ENCODE peak calls at places on chromosomes 16 and 17, in four cellular contexts. J, F, A and P are unnamed samples.
A peak's percentile ranks its signal among the peaks of the same experiment; 100 is the strongest.

GRCh38 chr16:3659200-3659599 is 4.7 kb downstream of the DNASE1 start:
- DNase-seq in A (no peak), J (no peak), F (no peak), P (no peak)

GRCh38 chr17:21351366-21352065 is 24.6 kb upstream of the KCNJ12 start:
- DNase-seq in A (no peak), J (no peak), F (peak; percentile 64), P (no peak)

GRCh38 chr16:79998143-79998542 is 397.6 kb upstream of the MAF start:
- DNase-seq in J (no peak), F (no peak), A (no peak), P (no peak)

GRCh38 chr17:28274591-28275265 is 44.3 kb upstream of the TMEM97 start:
- DNase-seq in F (no peak), J (no peak), A (no peak), P (no peak)

GRCh38 chr16:47873434-47873833 is 282.4 kb downstream of the ABCC12 start:
- DNase-seq in A (no peak), F (no peak), J (no peak), P (no peak)

GRCh38 chr16:15770512-15770911 is 86.3 kb downstream of the MYH11 start:
- DNase-seq in J (no peak), A (no peak), F (peak; percentile 57), P (no peak)

GRCh38 chr17:76428511-76428910 is 24.4 kb downstream of the UBE2O start:
- DNase-seq in F (no peak), A (no peak), J (no peak), P (no peak)

GRCh38 chr16:72612271-72612670 is 435.7 kb downstream of the ZFHX3 start:
- DNase-seq in F (no peak), A (no peak), J (no peak), P (no peak)

GRCh38 chr16:10197003-10197402 is 14.8 kb upstream of the GRIN2A start:
- DNase-seq in A (no peak), J (no peak), F (no peak), P (no peak)

DNA sequence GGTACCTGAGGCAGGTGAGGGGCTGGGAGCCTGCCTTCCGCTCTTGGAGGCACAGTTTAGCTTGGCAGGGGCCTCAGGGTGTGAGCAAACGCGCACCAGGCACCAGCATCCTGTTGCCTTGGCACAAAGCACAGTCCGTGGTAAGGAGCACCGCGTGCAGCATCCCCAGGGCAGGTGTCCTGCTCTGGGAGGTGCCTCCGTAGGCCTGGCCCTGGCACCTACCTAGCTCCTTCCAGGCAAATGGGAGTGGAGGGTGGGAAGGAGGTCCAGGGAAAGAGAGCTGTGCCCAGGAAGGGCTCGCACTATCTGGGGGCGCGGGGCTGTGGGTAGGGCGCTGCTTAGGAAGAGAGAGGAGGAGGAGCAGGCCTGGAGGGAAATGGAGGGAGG is 3.1 kb upstream of the GSE1 start:
- DNase-seq in A (no peak), J (no peak), F (no peak), P (no peak)
- H3K4me1 ChIP-seq in A (peaks cover 60% of the 10 kb centered on the region), J (peaks cover 24% of the 10 kb centered on the region), F (no peaks in the 10 kb centered on the region), P (peaks cover 32% of the 10 kb centered on the region)

DNA sequence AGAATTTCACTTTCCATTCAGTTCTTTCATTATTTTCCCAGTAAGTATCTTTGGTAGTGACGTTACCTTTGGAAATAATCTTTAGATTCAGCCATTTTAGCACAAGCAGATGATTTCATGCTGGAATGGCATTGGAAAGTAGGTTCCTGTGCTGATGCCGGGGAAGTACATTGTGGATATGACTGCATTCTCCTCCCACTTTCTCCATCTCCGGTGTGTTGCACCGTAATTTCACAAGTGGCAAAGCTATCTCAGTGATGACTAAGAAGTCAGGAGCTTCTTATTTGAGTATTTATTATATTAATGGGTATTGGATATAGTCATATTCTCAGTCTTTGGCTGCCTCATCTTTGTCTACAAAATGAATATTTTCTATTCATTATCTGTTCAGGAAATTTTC is 69.8 kb downstream of the MRTFB start:
- DNase-seq in A (no peak), J (no peak), F (no peak), P (no peak)
- H3K4me3 ChIP-seq in A (no peak overlapping the region), J (no peak overlapping the region), F (no peak overlapping the region), P (no peak overlapping the region)

GRCh38 chr17:39703913-39704312 is 4.0 kb downstream of the ERBB2 start:
- DNase-seq in F (no peak), J (no peak), A (no peak), P (no peak)
- H3K4me1 ChIP-seq in F (no peaks in the 10 kb centered on the region), J (peaks cover 16% of the 10 kb centered on the region), A (peaks cover 10% of the 10 kb centered on the region), P (peaks cover 3% of the 10 kb centered on the region)

GRCh38 chr16:11667221-11667823 is 933 bp upstream of the SNN start:
- DNase-seq in J (no peak), F (no peak), A (no peak), P (no peak)

GRCh38 chr16:11666108-11667055 is 1.9 kb upstream of the SNN start:
- DNase-seq in A (no peak), J (no peak), F (no peak), P (no peak)

GRCh38 chr16:11667824-11668589 is at the start of gene SNN:
- DNase-seq in F (peak; percentile 95), J (peak; percentile 82), A (peak; percentile 85), P (peak; percentile 91)

GRCh38 chr16:11662582-11662981 is 5.7 kb upstream of the SNN start:
- DNase-seq in A (no peak), F (no peak), J (no peak), P (no peak)

DNA sequence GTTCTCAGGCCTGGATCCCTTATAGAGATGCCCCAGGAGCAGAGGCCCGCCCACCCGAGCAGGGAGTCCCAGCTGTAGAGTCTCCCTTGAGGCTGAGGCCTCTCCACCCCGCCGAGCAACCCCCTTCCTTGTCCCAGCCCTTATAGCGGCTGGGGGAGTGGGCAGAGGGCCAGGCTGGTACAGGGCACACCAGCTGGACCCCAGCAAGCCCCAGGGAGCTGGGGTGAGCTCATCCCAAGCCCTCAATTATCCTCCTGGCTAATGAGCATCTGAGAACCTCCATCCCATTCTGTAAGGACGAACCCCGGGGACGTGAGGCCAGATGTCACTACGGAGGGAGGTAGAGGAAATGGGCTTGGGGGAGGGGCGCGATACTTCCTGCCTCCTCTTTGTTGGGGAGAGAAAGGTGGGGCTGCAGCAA is 3.2 kb upstream of the SNN start:
- DNase-seq in J (peak; percentile 59), F (no peak), A (no peak), P (no peak)
- H3K4me3 ChIP-seq in J (peak overlapping the region; percentile 53), F (no peak overlapping the region), A (no peak overlapping the region), P (no peak overlapping the region)

GRCh38 chr17:47950448-47950847 is 7.2 kb downstream of the PRR15L start:
- DNase-seq in F (no peak), A (no peak), J (no peak), P (no peak)

GRCh38 chr17:47949197-47949759 is 7.9 kb downstream of the PNPO start:
- DNase-seq in J (peak; percentile 63), A (peak; percentile 82), F (peak; percentile 97), P (peak; percentile 94)

GRCh38 chr17:47949951-47950350 is 7.7 kb downstream of the PRR15L start:
- DNase-seq in F (no peak), A (no peak), J (peak; percentile 28), P (no peak)

GRCh38 chr17:47946929-47947397 is 5.6 kb downstream of the PNPO start:
- DNase-seq in F (peak; percentile 86), J (peak; percentile 46), A (peak; percentile 56), P (peak; percentile 52)

DNA sequence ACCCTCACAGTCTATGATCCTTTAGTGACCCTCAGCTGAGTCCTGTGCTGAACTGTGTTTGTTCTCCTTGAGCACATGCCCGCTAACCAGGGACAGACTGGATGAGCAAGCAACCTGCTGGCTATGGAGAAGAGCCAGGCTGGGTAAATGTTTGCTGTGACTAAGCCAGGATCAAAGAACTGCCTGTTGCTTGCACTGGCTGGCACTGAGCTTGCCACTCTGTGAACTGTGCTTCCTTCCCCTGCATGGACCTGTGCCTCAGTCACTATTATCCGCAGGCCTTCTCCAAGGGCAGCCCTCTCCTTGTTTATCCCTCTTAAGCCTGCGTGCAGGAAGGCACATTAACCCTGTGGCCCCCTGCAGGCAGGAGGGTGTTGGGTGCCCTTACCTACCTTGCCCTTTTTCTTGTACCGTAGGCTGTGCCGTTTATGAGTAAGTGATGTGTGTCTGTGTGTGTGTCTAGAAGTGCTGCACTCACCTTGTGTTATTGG is 7.4 kb downstream of the PNPO start:
- DNase-seq in J (no peak), F (no peak), A (no peak), P (no peak)
- H3K4me1 ChIP-seq in J (peaks cover 40% of the 10 kb centered on the region), F (no peaks in the 10 kb centered on the region), A (peaks cover 6% of the 10 kb centered on the region), P (peaks cover 5% of the 10 kb centered on the region)

DNA sequence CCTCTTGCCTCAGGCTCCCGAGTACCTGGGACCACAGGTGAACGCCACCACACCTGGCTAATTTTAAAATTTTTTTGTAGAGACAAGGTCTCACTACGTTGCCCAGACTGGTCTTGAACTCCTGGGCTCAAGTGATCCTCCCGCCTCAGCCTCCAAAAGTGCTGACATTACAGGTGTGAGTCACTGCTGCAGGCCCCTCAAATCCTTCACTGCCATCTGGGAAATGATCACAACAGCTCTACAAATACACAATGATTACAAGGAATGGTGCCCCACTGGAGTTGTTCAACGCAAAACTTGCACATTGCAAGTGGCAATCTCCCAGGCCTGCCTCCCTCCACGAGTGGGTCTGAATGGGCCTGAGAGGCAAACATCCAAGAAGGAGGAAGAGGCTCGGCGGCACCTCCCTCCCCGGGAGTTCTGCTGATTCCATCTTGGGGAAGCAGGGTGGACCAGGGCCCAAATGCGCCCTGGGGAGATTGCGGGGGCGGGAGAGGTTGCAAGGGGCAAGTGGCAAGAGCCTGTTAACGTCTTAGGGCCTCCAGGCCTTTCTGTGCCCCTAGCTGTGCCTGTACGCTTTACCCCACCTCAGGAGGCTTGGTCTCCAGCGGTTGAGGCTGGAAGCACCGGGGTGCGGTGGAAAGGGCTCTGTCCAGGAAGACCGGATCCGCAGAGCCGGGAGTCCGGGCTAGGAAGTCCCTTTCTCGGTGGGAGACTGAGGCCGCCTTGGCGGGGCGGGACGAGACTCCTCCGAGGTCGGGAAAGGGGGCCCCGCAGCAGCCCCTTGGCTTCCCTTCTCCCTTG is 656 bp upstream of the IGFBP4 start:
- DNase-seq in F (peak; percentile 87), J (no peak), A (no peak), P (no peak)
- H3K4me3 ChIP-seq in F (peak overlapping the region; percentile 50), J (no peak overlapping the region), A (peak overlapping the region; percentile 71), P (peak overlapping the region; percentile 36)

GRCh38 chr17:35212668-35213067 is 18.5 kb upstream of the SLC35G3 start:
- DNase-seq in F (no peak), A (no peak), J (no peak), P (no peak)
- H3K4me1 ChIP-seq in F (no peaks in the 10 kb centered on the region), A (no peaks in the 10 kb centered on the region), J (peaks cover 69% of the 10 kb centered on the region), P (no peaks in the 10 kb centered on the region)